ENCODE peak calls at places on chromosomes 7 and 10, in ten cellular contexts. U, M, L, S, F, V, Y, Z, P and K are unnamed samples.

GRCh38 chr10:99236627-99237309 is 1.1 kb upstream of the HPSE2 start:
- DNase-seq in U (no peak), M (no peak), L (no peak), S (peak), F (no peak), V (no peak), Y (no peak), Z (no peak), P (no peak), K (no peak)

GRCh38 chr10:44834131-44834530 is 77.0 kb upstream of the TMEM72 start:
- DNase-seq in U (no peak), M (no peak), L (no peak), S (no peak), F (no peak), V (no peak), Y (no peak), Z (no peak), P (no peak), K (no peak)

GRCh38 chr10:11218395-11218794 is 200.7 kb downstream of the CELF2 start:
- DNase-seq in U (no peak), M (peak), L (no peak), S (no peak), F (no peak), V (no peak), Y (no peak), Z (no peak), P (no peak), K (no peak)

GRCh38 chr10:117545141-117546019 is 2.8 kb downstream of the EMX2 start:
- DNase-seq in U (no peak), M (no peak), L (no peak), S (peak), F (peak), V (no peak), Y (no peak), Z (no peak), P (no peak), K (no peak)

GRCh38 chr7:121267612-121268011 is 61.2 kb upstream of the WNT16 start:
- DNase-seq in U (no peak), M (no peak), L (peak), S (no peak), F (no peak), V (peak), Y (no peak), Z (no peak), P (no peak), K (no peak)

GRCh38 chr7:13981070-13981469 is 8.4 kb downstream of the ETV1 start:
- DNase-seq in U (peak), M (no peak), L (peak), S (no peak), F (no peak), V (peak), Y (no peak), Z (no peak), P (peak), K (peak)

GRCh38 chr7:157065046-157065445 is 54.6 kb upstream of the MNX1 start:
- DNase-seq in U (no peak), M (no peak), L (no peak), S (no peak), F (no peak), V (no peak), Y (no peak), Z (no peak), P (no peak), K (no peak)

GRCh38 chr7:7164590-7164989 is 17.8 kb upstream of the C1GALT1 start:
- DNase-seq in U (no peak), M (no peak), L (no peak), S (no peak), F (no peak), V (no peak), Y (no peak), Z (no peak), P (no peak), K (no peak)

GRCh38 chr10:96374004-96374403 is 15.2 kb upstream of the OPALIN start:
- DNase-seq in U (no peak), M (no peak), L (no peak), S (no peak), F (no peak), V (no peak), Y (no peak), Z (no peak), P (no peak), K (no peak)

GRCh38 chr10:126082067-126082466 is 185.7 kb downstream of the FANK1 start:
- DNase-seq in U (no peak), M (no peak), L (no peak), S (no peak), F (no peak), V (no peak), Y (no peak), Z (no peak), P (no peak), K (no peak)

GRCh38 chr7:83301416-83301815 is 138.7 kb upstream of the PCLO start:
- DNase-seq in U (no peak), M (no peak), L (peak), S (no peak), F (no peak), V (peak), Y (no peak), Z (no peak), P (no peak), K (no peak)

GRCh38 chr7:28203498-28204240 is 23.1 kb upstream of the JAZF1 start:
- DNase-seq in U (no peak), M (no peak), L (peak), S (no peak), F (no peak), V (peak), Y (no peak), Z (no peak), P (no peak), K (no peak)

GRCh38 chr7:22885824-22886255 is 63.2 kb upstream of the TOMM7 start:
- DNase-seq in U (no peak), M (peak), L (no peak), S (no peak), F (peak), V (no peak), Y (no peak), Z (peak), P (no peak), K (no peak)

GRCh38 chr7:25559581-25560367 is 331.5 kb upstream of the NPVF start:
- DNase-seq in U (no peak), M (no peak), L (no peak), S (no peak), F (no peak), V (no peak), Y (no peak), Z (no peak), P (no peak), K (no peak)

GRCh38 chr10:23439920-23440875 is 1.3 kb downstream of the OTUD1 start:
- DNase-seq in U (peak), M (peak), L (peak), S (peak), F (peak), V (peak), Y (peak), Z (peak), P (no peak), K (peak)

GRCh38 chr10:3757638-3758490 is 27.1 kb downstream of the KLF6 start:
- DNase-seq in U (no peak), M (peak), L (peak), S (no peak), F (peak), V (no peak), Y (no peak), Z (peak), P (no peak), K (no peak)

GRCh38 chr10:5616871-5617270 is 49.5 kb downstream of the ASB13 start:
- DNase-seq in U (no peak), M (no peak), L (no peak), S (no peak), F (no peak), V (no peak), Y (no peak), Z (no peak), P (no peak), K (no peak)

DNA sequence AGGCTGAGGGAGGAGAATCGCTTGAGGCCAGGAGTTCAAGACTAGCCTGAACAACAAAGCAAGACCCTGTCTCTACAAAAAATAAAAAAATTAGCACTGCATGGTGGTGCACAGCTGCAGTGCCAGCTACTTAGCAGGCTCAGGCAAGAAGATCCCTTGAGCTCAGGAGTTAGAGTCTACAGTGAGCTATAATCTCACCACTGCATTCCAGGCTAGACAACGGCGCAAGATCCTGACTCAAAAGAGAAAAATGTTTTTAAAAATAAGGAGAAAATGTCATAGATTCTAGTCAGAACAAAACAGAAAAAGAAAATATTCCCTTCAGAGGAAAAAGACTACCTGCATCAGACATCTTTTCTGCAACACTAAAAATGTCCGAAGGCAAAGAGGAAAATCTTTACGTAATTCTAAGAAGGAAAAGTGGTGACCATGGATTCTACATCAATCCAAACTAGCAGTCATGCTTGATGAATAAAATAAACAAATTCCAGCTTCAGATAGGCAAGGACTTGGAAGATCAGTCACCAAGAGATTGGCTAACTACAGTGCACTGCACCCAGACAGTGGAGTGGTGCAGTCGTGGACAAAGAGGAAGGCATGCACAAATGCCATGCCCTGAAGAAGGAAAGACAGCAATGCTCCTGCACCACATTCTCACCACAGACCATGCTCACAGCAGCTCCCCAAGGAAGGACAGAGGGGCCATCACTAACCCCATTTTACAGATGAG is 54.3 kb downstream of the ERCC6 start:
- DNase-seq in U (no peak), M (no peak), L (peak), S (no peak), F (no peak), V (peak), Y (no peak), Z (no peak), P (no peak), K (peak)
- TF ChIP-seq CTCF in U (no peak), M (no peak), L (no peak), S (no peak), F (no peak), V (no peak), Y (no peak), Z (no peak), P (no peak), K (no peak)

GRCh38 chr7:99843808-99844207 is 16.0 kb downstream of the CYP3A43 start:
- DNase-seq in U (peak), M (no peak), L (no peak), S (no peak), F (no peak), V (peak), Y (no peak), Z (no peak), P (no peak), K (no peak)
- TF ChIP-seq CTCF in U (no peak), M (no peak), L (no peak), S (no peak), F (no peak), V (no peak), Y (no peak), Z (no peak), P (no peak), K (no peak)

GRCh38 chr10:16991011-16991410 is 138.6 kb downstream of the CUBN start:
- DNase-seq in U (no peak), M (no peak), L (no peak), S (no peak), F (no peak), V (no peak), Y (no peak), Z (no peak), P (no peak), K (no peak)

GRCh38 chr10:16992611-16993119 is 136.9 kb downstream of the CUBN start:
- DNase-seq in U (no peak), M (no peak), L (no peak), S (no peak), F (no peak), V (peak), Y (no peak), Z (no peak), P (no peak), K (peak)

GRCh38 chr10:16989826-16990293 is 139.8 kb downstream of the CUBN start:
- DNase-seq in U (no peak), M (no peak), L (no peak), S (no peak), F (no peak), V (no peak), Y (no peak), Z (no peak), P (no peak), K (peak)

GRCh38 chr10:16995867-16996529 is 133.6 kb downstream of the CUBN start:
- DNase-seq in U (no peak), M (no peak), L (peak), S (no peak), F (no peak), V (peak), Y (no peak), Z (no peak), P (no peak), K (peak)

GRCh38 chr10:16993186-16993585 is 136.4 kb downstream of the CUBN start:
- DNase-seq in U (no peak), M (no peak), L (no peak), S (no peak), F (no peak), V (no peak), Y (no peak), Z (no peak), P (no peak), K (no peak)
- TF ChIP-seq CTCF in U (no peak), M (no peak), L (no peak), S (no peak), F (no peak), V (no peak), Y (no peak), Z (no peak), P (no peak), K (no peak)

GRCh38 chr7:128395748-128396147 is 14.0 kb downstream of the IMPDH1 start:
- DNase-seq in U (no peak), M (no peak), L (no peak), S (no peak), F (no peak), V (no peak), Y (no peak), Z (no peak), P (no peak), K (no peak)
- TF ChIP-seq CTCF in U (no peak), M (peak), L (peak), S (no peak), F (peak), V (peak), Y (no peak), Z (peak), P (peak), K (peak)